ENCODE peak calls at places on chromosomes 1 and 21, in eight cellular contexts. X is HTR-8/SVneo; Z is LHCN-M2; U is DMS53; I is stromal cell of bone marrow; O is LoVo; T is right cardiac atrium; Q is stimulated activated CD4-positive, alpha-beta T cell treated with anti-CD3 and anti-CD28 coated beads, Interleukin-12 subunit alpha, Interleukin-12 subunit beta, amount 100 ng/mL, for 4 hours. E is an unnamed sample.

GRCh38 chr1:93938461-93939145 is 29.4 kb upstream of the GCLM start:
- DNase-seq in I (no peak), Z (peak; percentile 29), U (peak; percentile 26), Q (no peak), X (no peak), O (no peak), T (no peak), E (no peak)

GRCh38 chr1:206589206-206589605 is 23.1 kb downstream of the EIF2D start:
- DNase-seq in U (no peak), X (peak; percentile 87), I (peak; percentile 93), O (no peak), Z (peak; percentile 98), T (peak; percentile 57), Q (no peak), E (no peak)

GRCh38 chr1:81254560-81254959 is 546.2 kb upstream of the ADGRL2 start:
- DNase-seq in Q (no peak), Z (no peak), X (no peak), U (peak; percentile 50), T (no peak), O (no peak), I (no peak), E (no peak)

GRCh38 chr1:159821171-159821867 is 5.4 kb upstream of the SLAMF8 start:
- DNase-seq in Q (no peak), Z (peak; percentile 37), U (no peak), O (no peak), I (no peak), T (no peak), X (no peak), E (no peak)

GRCh38 chr1:202143768-202144509 is 598 bp downstream of the ARL8A start:
- DNase-seq in U (peak; percentile 71), T (peak; percentile 59), Q (no peak), X (no peak), O (no peak), Z (peak; percentile 20), I (no peak), E (no peak)

GRCh38 chr1:7960867-7961198 is 678 bp upstream of the PARK7 start:
- DNase-seq in Z (no peak), Q (no peak), U (no peak), T (no peak), I (no peak), X (no peak), O (no peak), E (no peak)

GRCh38 chr1:7121622-7121988 is 336.4 kb downstream of the CAMTA1 start:
- DNase-seq in O (no peak), X (no peak), T (peak; percentile 66), Z (no peak), U (no peak), Q (no peak), I (no peak), E (no peak)

GRCh38 chr1:45960930-45961715 is 157.7 kb downstream of the MAST2 start:
- DNase-seq in Q (no peak), X (no peak), T (no peak), U (peak; percentile 49), Z (peak; percentile 38), I (no peak), O (no peak), E (no peak)

GRCh38 chr1:229432905-229433304 is 989 bp downstream of the ACTA1 start:
- DNase-seq in I (no peak), Z (no peak), Q (no peak), O (no peak), U (no peak), X (no peak), T (no peak), E (no peak)

GRCh38 chr1:1337793-1338147 is 6.7 kb downstream of the TAS1R3 start:
- DNase-seq in I (no peak), Q (peak; percentile 49), Z (no peak), O (no peak), U (peak; percentile 41), T (no peak), X (no peak), E (no peak)

GRCh38 chr1:13517193-13517812 is 3.5 kb upstream of the LRRC38 start:
- DNase-seq in Z (no peak), I (no peak), X (no peak), T (no peak), Q (no peak), O (no peak), U (peak; percentile 20), E (no peak)

GRCh38 chr21:38954450-38955059 is 148.8 kb downstream of the ETS2 start:
- DNase-seq in O (no peak), U (peak; percentile 97), T (no peak), Q (no peak), I (no peak), X (no peak), Z (no peak), E (no peak)

GRCh38 chr1:33470495-33471012 is 1.9 kb upstream of the ZSCAN20 start:
- DNase-seq in U (peak; percentile 95), Z (peak; percentile 85), T (peak; percentile 75), I (peak; percentile 73), X (peak; percentile 72), O (peak; percentile 74), Q (peak; percentile 41), E (peak; percentile 44)

GRCh38 chr1:173222149-173223030 is 15.3 kb upstream of the TNFSF4 start:
- DNase-seq in Q (no peak), T (no peak), O (no peak), I (no peak), U (no peak), Z (no peak), X (no peak), E (no peak)

GRCh38 chr21:32206631-32207030 is 72.2 kb downstream of the MIS18A start:
- DNase-seq in U (no peak), T (no peak), I (no peak), Z (no peak), O (no peak), X (no peak), Q (no peak), E (no peak)

GRCh38 chr1:94729287-94729686 is 90.9 kb upstream of the SLC44A3 start:
- DNase-seq in Q (no peak), U (peak; percentile 36), X (peak; percentile 21), Z (peak; percentile 62), O (no peak), I (peak; percentile 67), T (no peak), E (no peak)

GRCh38 chr1:33219886-33220661 is 36.2 kb upstream of the ZNF362 start:
- DNase-seq in T (no peak), I (no peak), X (peak; percentile 60), O (peak; percentile 31), Q (no peak), Z (no peak), U (peak; percentile 38), E (no peak)

GRCh38 chr1:9482403-9482802 is 56.9 kb upstream of the SLC25A33 start:
- DNase-seq in Q (no peak), X (no peak), Z (no peak), O (no peak), T (no peak), U (no peak), I (no peak), E (no peak)

GRCh38 chr1:214019499-214019898 is 31.7 kb downstream of the PROX1 start:
- DNase-seq in Q (no peak), Z (no peak), O (no peak), X (no peak), I (no peak), T (no peak), U (no peak), E (no peak)

GRCh38 chr1:35656148-35656862 is 15.0 kb upstream of the PSMB2 start:
- DNase-seq in I (no peak), O (no peak), Q (no peak), T (no peak), Z (peak; percentile 54), U (no peak), X (no peak), E (no peak)

GRCh38 chr1:203572134-203572625 is 54.5 kb upstream of the ATP2B4 start:
- DNase-seq in Q (no peak), O (no peak), Z (peak; percentile 29), I (no peak), U (no peak), T (no peak), X (no peak), E (no peak)

GRCh38 chr21:34129039-34129891 is 55.9 kb downstream of the MRPS6 start:
- DNase-seq in T (peak; percentile 66), I (peak; percentile 87), O (no peak), Z (peak; percentile 90), U (no peak), Q (peak; percentile 57), X (peak; percentile 51), E (no peak)

E was measured in ascending aorta.